ENCODE peak calls at places on chromosomes 6 and 20, in eight cellular contexts. L is GM06990, F is GM10248, Z is cardiac fibroblast, Q is BE2C, X is natural killer cell, H is WTC11, W is psoas muscle. K is an unnamed sample.

GRCh38 chr20:51497542-51498467 is 44.7 kb downstream of the NFATC2 start:
- DNase-seq in L (peak), F (peak), Z (peak), Q (no peak), X (peak), H (no peak), W (peak), K (peak)

GRCh38 chr6:105326838-105327745 is 75.8 kb downstream of the PREP start:
- DNase-seq in L (no peak), F (no peak), Z (no peak), Q (peak), X (no peak), H (no peak), W (peak), K (no peak)

GRCh38 chr6:71072508-71072907 is 115.6 kb upstream of the B3GAT2 start:
- DNase-seq in L (no peak), F (no peak), Z (no peak), Q (no peak), X (no peak), H (no peak), W (no peak), K (no peak)

GRCh38 chr6:123802697-123803455 is 789 bp upstream of the NKAIN2 start:
- DNase-seq in L (peak), F (peak), Z (peak), Q (peak), X (peak), H (peak), W (peak), K (peak)

GRCh38 chr6:35052694-35053565 is 88.2 kb downstream of the TCP11 start:
- DNase-seq in L (no peak), F (no peak), Z (peak), Q (no peak), X (no peak), H (peak), W (peak), K (no peak)

GRCh38 chr6:839201-839600 is 146.3 kb upstream of the EXOC2 start:
- DNase-seq in L (no peak), F (no peak), Z (no peak), Q (no peak), X (no peak), H (no peak), W (no peak), K (no peak)

GRCh38 chr20:63536997-63537524 is at the start of gene PTK6:
- DNase-seq in L (no peak), F (peak), Z (no peak), Q (peak), X (no peak), H (no peak), W (peak), K (peak)

GRCh38 chr20:17969276-17969883 is 562 bp downstream of the MGME1 start:
- DNase-seq in L (no peak), F (no peak), Z (peak), Q (peak), X (no peak), H (no peak), W (peak), K (no peak)

GRCh38 chr20:11544029-11544678 is 373.5 kb upstream of the BTBD3 start:
- DNase-seq in L (no peak), F (peak), Z (peak), Q (peak), X (no peak), H (no peak), W (no peak), K (peak)

GRCh38 chr6:37515712-37516075 is 16.0 kb upstream of the CCDC167 start:
- DNase-seq in L (no peak), F (no peak), Z (no peak), Q (peak), X (no peak), H (no peak), W (no peak), K (no peak)

GRCh38 chr20:11469795-11470495 is 447.7 kb upstream of the BTBD3 start:
- DNase-seq in L (no peak), F (no peak), Z (peak), Q (no peak), X (no peak), H (no peak), W (no peak), K (no peak)

GRCh38 chr20:38460040-38460623 is 12.5 kb upstream of the RALGAPB start:
- DNase-seq in L (no peak), F (no peak), Z (peak), Q (peak), X (no peak), H (no peak), W (no peak), K (no peak)

GRCh38 chr6:31834367-31834703 is 6.8 kb downstream of the HSPA1B start:
- DNase-seq in L (peak), F (peak), Z (peak), Q (peak), X (peak), H (peak), W (peak), K (peak)

GRCh38 chr6:150584596-150584995 is 15.1 kb upstream of the PLEKHG1 start:
- DNase-seq in L (no peak), F (no peak), Z (no peak), Q (no peak), X (no peak), H (no peak), W (no peak), K (no peak)

GRCh38 chr6:3175742-3176321 is 18.5 kb upstream of the TUBB2A start:
- DNase-seq in L (no peak), F (no peak), Z (no peak), Q (no peak), X (no peak), H (no peak), W (no peak), K (no peak)

GRCh38 chr6:89273816-89274215 is 41.3 kb downstream of the GABRR2 start:
- DNase-seq in L (no peak), F (no peak), Z (no peak), Q (peak), X (no peak), H (no peak), W (no peak), K (no peak)

GRCh38 chr6:107793193-107793592 is 30.9 kb downstream of the SCML4 start:
- DNase-seq in L (no peak), F (no peak), Z (no peak), Q (no peak), X (no peak), H (no peak), W (no peak), K (no peak)

GRCh38 chr6:84805145-84805544 is 40.7 kb upstream of the TBX18 start:
- DNase-seq in L (no peak), F (no peak), Z (no peak), Q (no peak), X (no peak), H (no peak), W (no peak), K (no peak)

GRCh38 chr6:44867561-44868334 is 460.4 kb upstream of the RUNX2 start:
- DNase-seq in L (peak), F (peak), Z (no peak), Q (no peak), X (no peak), H (no peak), W (no peak), K (peak)

GRCh38 chr6:56347526-56347925 is 100.1 kb upstream of the COL21A1 start:
- DNase-seq in L (no peak), F (no peak), Z (no peak), Q (no peak), X (no peak), H (no peak), W (no peak), K (no peak)

GRCh38 chr6:167699141-167700036 is 127.3 kb upstream of the AFDN start:
- DNase-seq in L (peak), F (peak), Z (peak), Q (no peak), X (no peak), H (no peak), W (peak), K (peak)

GRCh38 chr6:135325624-135326424 is 144.7 kb downstream of the MYB start:
- DNase-seq in L (no peak), F (no peak), Z (peak), Q (no peak), X (no peak), H (no peak), W (no peak), K (no peak)

GRCh38 chr20:39676857-39677351 is 714.8 kb downstream of the DHX35 start:
- DNase-seq in L (no peak), F (peak), Z (peak), Q (no peak), X (no peak), H (no peak), W (no peak), K (peak)

GRCh38 chr6:136609878-136610706 is 59.9 kb upstream of the MAP7 start:
- DNase-seq in L (no peak), F (no peak), Z (peak), Q (no peak), X (no peak), H (no peak), W (no peak), K (no peak)

GRCh38 chr6:68635706-68636513 is 828 bp downstream of the ADGRB3 start:
- DNase-seq in L (peak), F (peak), Z (peak), Q (peak), X (no peak), H (peak), W (peak), K (peak)

GRCh38 chr20:2749343-2749950 is 51.0 kb downstream of the CPXM1 start:
- DNase-seq in L (no peak), F (no peak), Z (no peak), Q (no peak), X (no peak), H (no peak), W (no peak), K (no peak)

GRCh38 chr6:45584127-45584526 is 206.4 kb upstream of the SUPT3H start:
- DNase-seq in L (no peak), F (no peak), Z (no peak), Q (no peak), X (no peak), H (no peak), W (no peak), K (no peak)

GRCh38 chr20:16563066-16563806 is 10.0 kb downstream of the KIF16B start:
- DNase-seq in L (no peak), F (no peak), Z (no peak), Q (no peak), X (no peak), H (no peak), W (no peak), K (no peak)

GRCh38 chr6:11404845-11405244 is 132.7 kb upstream of the TMEM170B start:
- DNase-seq in L (no peak), F (no peak), Z (no peak), Q (no peak), X (no peak), H (no peak), W (no peak), K (no peak)

GRCh38 chr6:38088794-38089193 is 269.3 kb downstream of the ZFAND3 start:
- DNase-seq in L (no peak), F (no peak), Z (no peak), Q (no peak), X (no peak), H (no peak), W (no peak), K (no peak)

GRCh38 chr6:131063764-131064272 is 773 bp upstream of the EPB41L2 start:
- DNase-seq in L (peak), F (peak), Z (no peak), Q (no peak), X (no peak), H (no peak), W (no peak), K (peak)

GRCh38 chr6:38175786-38176185 is 356.3 kb downstream of the ZFAND3 start:
- DNase-seq in L (no peak), F (no peak), Z (no peak), Q (no peak), X (no peak), H (no peak), W (no peak), K (no peak)

GRCh38 chr6:151121900-151122299 is 117.9 kb upstream of the AKAP12 start:
- DNase-seq in L (no peak), F (no peak), Z (peak), Q (peak), X (no peak), H (no peak), W (peak), K (no peak)

GRCh38 chr20:49676581-49677291 is 36.9 kb downstream of the B4GALT5 start:
- DNase-seq in L (peak), F (peak), Z (no peak), Q (no peak), X (peak), H (no peak), W (no peak), K (peak)

GRCh38 chr6:55758156-55758942 is 117.0 kb downstream of the BMP5 start:
- DNase-seq in L (no peak), F (no peak), Z (peak), Q (no peak), X (no peak), H (no peak), W (no peak), K (no peak)

GRCh38 chr20:48404598-48404997 is 423.2 kb downstream of the PREX1 start:
- DNase-seq in L (no peak), F (peak), Z (no peak), Q (no peak), X (no peak), H (no peak), W (no peak), K (no peak)

GRCh38 chr20:44849712-44850111 is 35.8 kb upstream of the YWHAB start:
- DNase-seq in L (no peak), F (no peak), Z (no peak), Q (no peak), X (no peak), H (no peak), W (no peak), K (no peak)
- TF ChIP-seq CTCF in L (no peak), F (no peak), Z (no peak), Q (peak), X (no peak), H (no peak), W (no peak), K (no peak)

GRCh38 chr20:362271-363254 is 15.7 kb downstream of the NRSN2 start:
- DNase-seq in L (peak), F (no peak), Z (peak), Q (peak), X (no peak), H (peak), W (peak), K (peak)
- TF ChIP-seq CTCF in L (peak), F (peak), Z (peak), Q (peak), X (no peak), H (peak), W (peak), K (no peak)

GRCh38 chr20:36745927-36746659 is at the start of gene NDRG3:
- DNase-seq in L (peak), F (peak), Z (peak), Q (peak), X (peak), H (peak), W (peak), K (peak)

GRCh38 chr20:36744243-36744642 is 1.6 kb downstream of the NDRG3 start:
- DNase-seq in L (no peak), F (no peak), Z (no peak), Q (no peak), X (no peak), H (no peak), W (no peak), K (no peak)

GRCh38 chr20:36744764-36745191 is 1.1 kb downstream of the NDRG3 start:
- DNase-seq in L (no peak), F (no peak), Z (peak), Q (peak), X (no peak), H (no peak), W (peak), K (no peak)

GRCh38 chr20:36742558-36742957 is 3.3 kb downstream of the NDRG3 start:
- DNase-seq in L (no peak), F (no peak), Z (no peak), Q (no peak), X (no peak), H (no peak), W (no peak), K (no peak)

GRCh38 chr20:36745234-36745926 is 510 bp downstream of the NDRG3 start:
- DNase-seq in L (no peak), F (no peak), Z (no peak), Q (peak), X (no peak), H (no peak), W (peak), K (no peak)
- TF ChIP-seq CTCF in L (no peak), F (peak), Z (no peak), Q (no peak), X (peak), H (no peak), W (no peak), K (no peak)

DNA sequence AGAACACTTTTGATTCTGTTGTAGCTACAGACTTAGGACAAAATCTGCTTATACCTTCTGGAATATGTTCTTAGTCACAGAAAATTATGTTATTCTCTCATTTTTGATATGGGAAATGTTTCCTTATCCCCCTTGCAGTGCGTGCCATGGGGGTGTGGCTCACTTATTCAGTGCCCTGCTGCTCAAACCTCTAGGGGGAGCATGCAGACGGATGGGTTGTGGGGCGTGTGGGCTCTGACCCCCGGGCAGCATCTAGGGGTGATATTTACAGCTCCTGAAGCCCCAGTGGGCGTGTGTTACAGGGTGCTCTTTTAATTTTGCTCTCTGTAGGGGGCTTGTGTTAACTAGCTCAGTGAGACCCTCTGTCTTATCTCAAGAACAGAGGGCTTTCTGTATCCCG is 61.3 kb upstream of the FERMT1 start:
- DNase-seq in L (no peak), F (no peak), Z (no peak), Q (no peak), X (no peak), H (peak), W (no peak), K (no peak)
- TF ChIP-seq CTCF in L (peak), F (no peak), Z (no peak), Q (peak), X (no peak), H (peak), W (no peak), K (peak)

GRCh38 chr20:46715292-46715756 is 5.9 kb downstream of the SLC2A10 start:
- DNase-seq in L (no peak), F (no peak), Z (peak), Q (no peak), X (no peak), H (peak), W (peak), K (no peak)
- TF ChIP-seq CTCF in L (no peak), F (no peak), Z (peak), Q (no peak), X (no peak), H (no peak), W (no peak), K (no peak)

GRCh38 chr20:44642203-44643153 is 9.0 kb downstream of the ADA start:
- DNase-seq in L (peak), F (peak), Z (peak), Q (peak), X (peak), H (peak), W (peak), K (peak)
- TF ChIP-seq CTCF in L (peak), F (no peak), Z (no peak), Q (no peak), X (no peak), H (no peak), W (no peak), K (peak)

DNA sequence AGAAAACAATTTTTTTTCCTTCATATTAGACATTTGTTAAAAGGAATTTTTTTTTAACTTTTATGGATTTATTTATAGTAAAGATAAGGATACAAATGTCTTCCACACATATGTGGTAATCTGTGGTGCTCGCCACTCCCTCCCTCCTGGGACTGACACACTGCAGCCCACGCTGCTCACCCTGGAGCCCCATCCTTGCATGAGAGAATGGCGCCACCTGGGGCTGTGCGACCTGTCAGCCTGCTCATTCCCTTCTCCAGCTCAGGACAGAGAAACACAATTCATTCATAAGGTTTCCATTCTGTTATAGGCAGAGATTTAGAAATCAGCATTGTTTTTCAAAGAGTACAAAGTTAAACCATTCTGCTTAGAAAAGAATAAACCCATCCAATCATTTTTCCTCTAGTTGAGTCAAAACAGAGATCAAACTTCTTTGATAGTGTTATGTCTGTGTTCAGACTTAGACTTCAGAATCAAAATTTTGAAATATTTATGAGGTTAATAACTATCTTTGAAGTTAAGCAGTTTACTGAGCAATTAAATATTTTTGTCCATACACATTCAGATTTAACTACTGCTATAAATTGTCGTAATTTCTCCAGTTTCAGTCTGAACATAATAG is 42.8 kb upstream of the DYNLRB1 start:
- DNase-seq in L (peak), F (peak), Z (peak), Q (peak), X (no peak), H (peak), W (peak), K (peak)
- TF ChIP-seq CTCF in L (peak), F (peak), Z (peak), Q (peak), X (no peak), H (no peak), W (peak), K (peak)

GRCh38 chr20:5844063-5844681 is 94.0 kb downstream of the SHLD1 start:
- DNase-seq in L (peak), F (peak), Z (no peak), Q (peak), X (no peak), H (no peak), W (no peak), K (peak)

GRCh38 chr20:5845686-5846651 is 95.8 kb downstream of the SHLD1 start:
- DNase-seq in L (peak), F (no peak), Z (peak), Q (no peak), X (no peak), H (no peak), W (no peak), K (no peak)

GRCh38 chr20:5841492-5841891 is 91.3 kb downstream of the SHLD1 start:
- DNase-seq in L (no peak), F (no peak), Z (no peak), Q (no peak), X (no peak), H (no peak), W (no peak), K (no peak)

GRCh38 chr20:5843054-5843731 is 93.0 kb downstream of the SHLD1 start:
- DNase-seq in L (peak), F (peak), Z (no peak), Q (no peak), X (no peak), H (no peak), W (no peak), K (peak)

GRCh38 chr20:5842465-5842864 is 92.3 kb downstream of the SHLD1 start:
- DNase-seq in L (no peak), F (no peak), Z (no peak), Q (no peak), X (no peak), H (no peak), W (no peak), K (no peak)
- TF ChIP-seq CTCF in L (no peak), F (no peak), Z (no peak), Q (no peak), X (no peak), H (no peak), W (no peak), K (no peak)

K was measured in GM20000.